ENCODE peak calls at places on chromosomes 3 and 15, in nine cellular contexts. J, H, K, Y, A, W, Z, R and M are unnamed samples.

GRCh38 chr15:39947401-39948197 is 13.7 kb downstream of the EIF2AK4 start:
- DNase-seq in J (no peak), H (no peak), K (no peak), Y (no peak), A (no peak), W (no peak), Z (no peak), R (no peak), M (no peak)

GRCh38 chr3:40299721-40300335 is 9.7 kb upstream of the EIF1B start:
- DNase-seq in J (no peak), H (peak), K (no peak), Y (no peak), A (no peak), W (no peak), Z (no peak), R (no peak), M (no peak)

GRCh38 chr15:85379403-85380131 is 836 bp upstream of the AKAP13 start:
- DNase-seq in J (no peak), H (peak), K (no peak), Y (no peak), A (peak), W (peak), Z (no peak), R (no peak), M (peak)

GRCh38 chr3:184592411-184593200 is 31.0 kb downstream of the EPHB3 start:
- DNase-seq in J (no peak), H (no peak), K (no peak), Y (peak), A (no peak), W (no peak), Z (no peak), R (no peak), M (no peak)

GRCh38 chr3:112884678-112885290 is 38.1 kb upstream of the CD200R1L start:
- DNase-seq in J (no peak), H (no peak), K (no peak), Y (no peak), A (no peak), W (no peak), Z (no peak), R (no peak), M (no peak)

GRCh38 chr3:99900248-99900647 is 82.6 kb downstream of the CMSS1 start:
- DNase-seq in J (no peak), H (no peak), K (no peak), Y (no peak), A (no peak), W (no peak), Z (no peak), R (no peak), M (no peak)

GRCh38 chr3:89367166-89367565 is 259.7 kb downstream of the EPHA3 start:
- DNase-seq in J (no peak), H (peak), K (no peak), Y (no peak), A (no peak), W (no peak), Z (no peak), R (no peak), M (no peak)

GRCh38 chr3:14431556-14431927 is 29.1 kb downstream of the SLC6A6 start:
- DNase-seq in J (no peak), H (no peak), K (no peak), Y (peak), A (no peak), W (no peak), Z (no peak), R (no peak), M (no peak)

GRCh38 chr3:64188810-64189560 is 36.3 kb downstream of the PRICKLE2 start:
- DNase-seq in J (no peak), H (peak), K (peak), Y (no peak), A (no peak), W (peak), Z (no peak), R (no peak), M (no peak)

GRCh38 chr15:31162721-31163510 is 61.4 kb upstream of the TRPM1 start:
- DNase-seq in J (no peak), H (no peak), K (no peak), Y (no peak), A (no peak), W (no peak), Z (no peak), R (no peak), M (no peak)

GRCh38 chr3:174010902-174011301 is 613.4 kb downstream of the NLGN1 start:
- DNase-seq in J (no peak), H (no peak), K (no peak), Y (no peak), A (no peak), W (no peak), Z (no peak), R (no peak), M (no peak)

GRCh38 chr3:197021729-197022404 is 7.8 kb downstream of the MELTF start:
- DNase-seq in J (no peak), H (no peak), K (no peak), Y (no peak), A (no peak), W (no peak), Z (no peak), R (no peak), M (no peak)

GRCh38 chr3:20916966-20917606 is 731.1 kb upstream of the SGO1 start:
- DNase-seq in J (no peak), H (no peak), K (no peak), Y (no peak), A (no peak), W (no peak), Z (no peak), R (no peak), M (no peak)

GRCh38 chr3:197423376-197423775 is 125.0 kb upstream of the DLG1 start:
- DNase-seq in J (no peak), H (no peak), K (no peak), Y (no peak), A (no peak), W (no peak), Z (no peak), R (no peak), M (no peak)

GRCh38 chr3:158488670-158489069 is 82.3 kb upstream of the MLF1 start:
- DNase-seq in J (no peak), H (peak), K (no peak), Y (no peak), A (no peak), W (no peak), Z (no peak), R (no peak), M (no peak)

GRCh38 chr15:28006116-28006911 is 92.8 kb downstream of the OCA2 start:
- DNase-seq in J (no peak), H (no peak), K (no peak), Y (no peak), A (no peak), W (no peak), Z (no peak), R (no peak), M (no peak)

GRCh38 chr3:117914540-117914939 is 1120.1 kb downstream of the IGSF11 start:
- DNase-seq in J (no peak), H (no peak), K (no peak), Y (no peak), A (no peak), W (no peak), Z (no peak), R (no peak), M (no peak)